ENCODE peak calls at places on chromosomes 1 and 21, in six cellular contexts. F, Y, M, P, G and I are unnamed samples.

GRCh38 chr21:15221799-15222386 is 157.1 kb upstream of the NRIP1 start:
- DNase-seq in F (no peak), Y (peak; percentile 87), M (peak; percentile 70), P (peak; percentile 58), G (peak; percentile 12), I (no peak)

GRCh38 chr1:193741228-193741627 is 554.8 kb upstream of the B3GALT2 start:
- DNase-seq in F (no peak), Y (no peak), M (peak; percentile 33), P (no peak), G (no peak), I (no peak)

GRCh38 chr1:28518000-28518744 is 12.3 kb downstream of the RCC1 start:
- DNase-seq in F (peak; percentile 96), Y (peak; percentile 88), M (no peak), P (peak; percentile 96), G (no peak), I (peak; percentile 90)

GRCh38 chr1:21232044-21232443 is 55.3 kb upstream of the EIF4G3 start:
- DNase-seq in F (peak; percentile 81), Y (peak; percentile 59), M (no peak), P (peak; percentile 37), G (no peak), I (peak; percentile 29)

GRCh38 chr1:67572594-67573221 is 112.3 kb upstream of the GADD45A start:
- DNase-seq in F (no peak), Y (no peak), M (no peak), P (no peak), G (no peak), I (no peak)

GRCh38 chr1:183739640-183740385 is 65.1 kb upstream of the RGL1 start:
- DNase-seq in F (no peak), Y (no peak), M (no peak), P (no peak), G (no peak), I (no peak)

GRCh38 chr1:119960501-119960900 is 64.2 kb upstream of the ADAM30 start:
- DNase-seq in F (no peak), Y (no peak), M (no peak), P (no peak), G (no peak), I (no peak)

GRCh38 chr1:246036175-246036574 is 470.9 kb downstream of the SMYD3 start:
- DNase-seq in F (no peak), Y (no peak), M (no peak), P (no peak), G (no peak), I (no peak)

GRCh38 chr1:51264470-51264869 is 28.4 kb downstream of the RNF11 start:
- DNase-seq in F (no peak), Y (no peak), M (no peak), P (no peak), G (no peak), I (no peak)

GRCh38 chr1:219555802-219556201 is 57.1 kb downstream of the ZC3H11B start:
- DNase-seq in F (no peak), Y (peak; percentile 44), M (no peak), P (no peak), G (no peak), I (no peak)

GRCh38 chr1:68149907-68150306 is 82.4 kb downstream of the WLS start:
- DNase-seq in F (no peak), Y (no peak), M (no peak), P (no peak), G (no peak), I (no peak)

GRCh38 chr1:109740615-109741373 is at the start of gene GSTM3:
- DNase-seq in F (no peak), Y (no peak), M (no peak), P (no peak), G (no peak), I (no peak)

GRCh38 chr1:194102607-194103006 is 916.2 kb upstream of the B3GALT2 start:
- DNase-seq in F (no peak), Y (no peak), M (no peak), P (no peak), G (no peak), I (no peak)

GRCh38 chr1:94045465-94046056 is 75.4 kb downstream of the ABCA4 start:
- DNase-seq in F (peak; percentile 72), Y (peak; percentile 95), M (peak; percentile 63), P (peak; percentile 90), G (no peak), I (peak; percentile 19)

GRCh38 chr21:25515484-25516405 is 91.5 kb downstream of the MRPL39 start:
- DNase-seq in F (no peak), Y (no peak), M (no peak), P (no peak), G (no peak), I (no peak)

GRCh38 chr1:167776616-167777252 is 55.0 kb downstream of the MPZL1 start:
- DNase-seq in F (no peak), Y (no peak), M (no peak), P (no peak), G (no peak), I (no peak)

GRCh38 chr1:209822706-209823105 is 5.1 kb upstream of the UTP25 start:
- DNase-seq in F (no peak), Y (no peak), M (no peak), P (no peak), G (no peak), I (no peak)

GRCh38 chr1:30770150-30770549 is 12.6 kb upstream of the LAPTM5 start:
- DNase-seq in F (no peak), Y (no peak), M (no peak), P (no peak), G (no peak), I (no peak)

GRCh38 chr21:45309541-45310381 is 22.1 kb upstream of the POFUT2 start:
- DNase-seq in F (no peak), Y (no peak), M (no peak), P (peak; percentile 6), G (no peak), I (no peak)

GRCh38 chr1:115669002-115669673 is 27.4 kb downstream of the VANGL1 start:
- DNase-seq in F (no peak), Y (peak; percentile 66), M (no peak), P (no peak), G (no peak), I (no peak)

GRCh38 chr1:204128964-204129896 is 22.6 kb downstream of the ETNK2 start:
- DNase-seq in F (peak; percentile 93), Y (peak; percentile 71), M (no peak), P (peak; percentile 77), G (no peak), I (peak; percentile 55)

GRCh38 chr1:181062800-181063428 is 25.6 kb upstream of the IER5 start:
- DNase-seq in F (no peak), Y (no peak), M (no peak), P (no peak), G (peak; percentile 54), I (no peak)

GRCh38 chr1:14626869-14627607 is 28.6 kb downstream of the KAZN start:
- DNase-seq in F (peak; percentile 54), Y (peak; percentile 40), M (no peak), P (no peak), G (no peak), I (no peak)

GRCh38 chr1:143698016-143698415 is 273.8 kb downstream of the FAM72C start:
- DNase-seq in F (peak; percentile 71), Y (peak; percentile 20), M (no peak), P (peak; percentile 64), G (no peak), I (no peak)

GRCh38 chr1:209150114-209150513 is 433.4 kb upstream of the CAMK1G start:
- DNase-seq in F (no peak), Y (peak; percentile 53), M (peak; percentile 45), P (peak; percentile 39), G (no peak), I (no peak)

GRCh38 chr21:39385299-39386145 is 36.6 kb upstream of the HMGN1 start:
- DNase-seq in F (peak; percentile 89), Y (no peak), M (no peak), P (no peak), G (peak; percentile 14), I (peak; percentile 36)

GRCh38 chr21:41743321-41744027 is 23.4 kb downstream of the RIPK4 start:
- DNase-seq in F (no peak), Y (no peak), M (no peak), P (no peak), G (no peak), I (no peak)

GRCh38 chr1:179143332-179143731 is 61.5 kb downstream of the TOR3A start:
- DNase-seq in F (no peak), Y (peak; percentile 59), M (no peak), P (no peak), G (no peak), I (no peak)

GRCh38 chr21:25342811-25343210 is 264.5 kb downstream of the MRPL39 start:
- DNase-seq in F (no peak), Y (no peak), M (no peak), P (no peak), G (no peak), I (no peak)

GRCh38 chr1:22296701-22297591 is 154.0 kb upstream of the WNT4 start:
- DNase-seq in F (no peak), Y (peak; percentile 40), M (no peak), P (no peak), G (no peak), I (no peak)